ENCODE peak calls at places on chromosomes 12 and 14, in ten cellular contexts. G is AG04450; X is activated CD4-positive, CD25-positive, alpha-beta regulatory T cell; O is NCI-H2171; I is PC-3; S is HT1080; Z is tibial artery; H is neural crest cell; E is HAP-1; N is NCI-H1092 treated with DMSO at 0.1 percent for 48 hours. R is an unnamed sample.

GRCh38 chr12:6336079-6336858 is 5.6 kb downstream of the TNFRSF1A start:
- DNase-seq in G (peak; percentile 98), X (no peak), O (peak; percentile 81), I (peak; percentile 97), S (peak; percentile 99), Z (peak; percentile 95), H (peak; percentile 74), E (peak; percentile 97), N (no peak), R (peak; percentile 100)

GRCh38 chr12:75585309-75585708 is 73.9 kb upstream of the KRR1 start:
- DNase-seq in G (peak; percentile 46), X (no peak), O (no peak), I (peak; percentile 76), S (peak; percentile 82), Z (no peak), H (no peak), E (no peak), N (no peak), R (no peak)

GRCh38 chr12:23949212-23950010 is at the start of gene SOX5:
- DNase-seq in G (peak; percentile 33), X (no peak), O (no peak), I (no peak), S (peak; percentile 5), Z (peak; percentile 24), H (peak; percentile 48), E (peak; percentile 83), N (peak; percentile 72), R (peak; percentile 99)

GRCh38 chr14:73339206-73339605 is 101.9 kb downstream of the PAPLN start:
- DNase-seq in G (no peak), X (no peak), O (no peak), I (no peak), S (no peak), Z (no peak), H (no peak), E (no peak), N (no peak), R (no peak)

GRCh38 chr14:59897757-59898383 is 22.1 kb upstream of the LRRC9 start:
- DNase-seq in G (no peak), X (no peak), O (peak; percentile 22), I (peak; percentile 87), S (peak; percentile 64), Z (peak; percentile 45), H (peak; percentile 6), E (peak; percentile 18), N (peak; percentile 71), R (peak; percentile 70)

GRCh38 chr12:29783773-29784666 is at the start of gene TMTC1:
- DNase-seq in G (no peak), X (no peak), O (peak; percentile 64), I (peak; percentile 63), S (no peak), Z (peak; percentile 67), H (peak; percentile 69), E (no peak), N (peak; percentile 65), R (peak; percentile 92)

GRCh38 chr12:79140711-79141110 is 276.1 kb downstream of the SYT1 start:
- DNase-seq in G (no peak), X (no peak), O (no peak), I (no peak), S (no peak), Z (no peak), H (no peak), E (no peak), N (no peak), R (no peak)

GRCh38 chr12:10497602-10498001 is 8.1 kb upstream of the EIF2S3B start:
- DNase-seq in G (no peak), X (no peak), O (no peak), I (no peak), S (peak; percentile 6), Z (no peak), H (no peak), E (no peak), N (no peak), R (no peak)

GRCh38 chr12:39846304-39846703 is 226.7 kb upstream of the ABCD2 start:
- DNase-seq in G (no peak), X (no peak), O (no peak), I (no peak), S (no peak), Z (no peak), H (no peak), E (no peak), N (no peak), R (no peak)

GRCh38 chr14:54374117-54374884 is 22.5 kb upstream of the CDKN3 start:
- DNase-seq in G (no peak), X (no peak), O (no peak), I (peak; percentile 63), S (no peak), Z (no peak), H (no peak), E (no peak), N (no peak), R (no peak)

GRCh38 chr14:74427651-74428050 is 1.6 kb upstream of the SYNDIG1L start:
- DNase-seq in G (no peak), X (no peak), O (no peak), I (no peak), S (no peak), Z (no peak), H (no peak), E (no peak), N (no peak), R (no peak)

GRCh38 chr12:132344181-132344580 is 14.8 kb upstream of the GALNT9 start:
- DNase-seq in G (no peak), X (no peak), O (no peak), I (no peak), S (no peak), Z (no peak), H (no peak), E (no peak), N (no peak), R (no peak)

GRCh38 chr14:52112336-52113018 is 43.6 kb upstream of the NID2 start:
- DNase-seq in G (no peak), X (no peak), O (no peak), I (peak; percentile 91), S (peak; percentile 84), Z (no peak), H (no peak), E (no peak), N (no peak), R (no peak)

GRCh38 chr14:24726480-24726879 is 92.5 kb upstream of the GZMB start:
- DNase-seq in G (no peak), X (no peak), O (no peak), I (no peak), S (no peak), Z (no peak), H (no peak), E (no peak), N (no peak), R (no peak)

GRCh38 chr12:24840046-24840800 is 108.7 kb downstream of the BCAT1 start:
- DNase-seq in G (no peak), X (no peak), O (no peak), I (no peak), S (peak; percentile 67), Z (no peak), H (no peak), E (no peak), N (no peak), R (no peak)

GRCh38 chr14:35600253-35600652 is 66.3 kb downstream of the INSM2 start:
- DNase-seq in G (no peak), X (no peak), O (no peak), I (no peak), S (no peak), Z (no peak), H (no peak), E (no peak), N (no peak), R (no peak)

GRCh38 chr12:86774841-86775386 is 518.7 kb upstream of the MGAT4C start:
- DNase-seq in G (peak; percentile 13), X (no peak), O (no peak), I (peak; percentile 15), S (no peak), Z (no peak), H (no peak), E (peak; percentile 14), N (no peak), R (peak; percentile 12)

R was measured in DMS53.